ENCODE peak calls at places on chromosome 16, in five cellular contexts. D is GM12878, L is H1, Q is SK-N-SH, Y is HepG2. R is an unnamed sample.

GRCh38 chr16:66858740-66859396 is 14.7 kb downstream of the CA7 start:
- DNase-seq in Y (no peak), L (no peak), Q (peak; percentile 19), D (no peak), R (no peak)

GRCh38 chr16:59886021-59886420 is 1151.9 kb upstream of the GOT2 start:
- DNase-seq in D (no peak), L (no peak), Q (no peak), Y (no peak), R (no peak)

GRCh38 chr16:57091200-57091989 is 988 bp upstream of the CPNE2 start:
- DNase-seq in D (no peak), L (peak; percentile 34), Q (peak; percentile 64), Y (peak; percentile 37), R (no peak)

GRCh38 chr16:50842589-50842988 is 100.7 kb downstream of the CYLD start:
- DNase-seq in D (no peak), Q (no peak), L (no peak), Y (no peak), R (no peak)

GRCh38 chr16:79066621-79067020 is 533.9 kb downstream of the MAF start:
- DNase-seq in Y (no peak), Q (no peak), D (no peak), L (no peak), R (no peak)

GRCh38 chr16:85906349-85906748 is 7.4 kb downstream of the IRF8 start:
- DNase-seq in L (no peak), Y (no peak), D (no peak), Q (no peak), R (no peak)

GRCh38 chr16:50763211-50763610 is 21.3 kb downstream of the CYLD start:
- DNase-seq in Y (no peak), L (no peak), Q (no peak), D (no peak), R (no peak)

GRCh38 chr16:89334988-89335802 is 117.7 kb downstream of the ZNF778 start:
- DNase-seq in D (no peak), Y (no peak), Q (no peak), L (no peak), R (no peak)

GRCh38 chr16:69917739-69918138 is 33.4 kb upstream of the CLEC18A start:
- DNase-seq in D (no peak), L (peak; percentile 46), Y (no peak), Q (no peak), R (no peak)

GRCh38 chr16:50583211-50583610 is 35.0 kb downstream of the NKD1 start:
- DNase-seq in Y (no peak), Q (no peak), L (no peak), D (no peak), R (no peak)

GRCh38 chr16:17780181-17780580 is 309.4 kb upstream of the XYLT1 start:
- DNase-seq in Y (no peak), L (no peak), Q (no peak), D (no peak), R (no peak)

GRCh38 chr16:57637020-57637419 is 8.6 kb downstream of the ADGRG1 start:
- DNase-seq in D (no peak), L (no peak), Y (no peak), Q (no peak), R (no peak)

GRCh38 chr16:72879846-72880245 is 168.1 kb downstream of the ZFHX3 start:
- DNase-seq in Y (no peak), L (no peak), D (no peak), Q (no peak), R (no peak)

GRCh38 chr16:68094614-68094934 is 9.4 kb downstream of the NFATC3 start:
- DNase-seq in L (no peak), Q (no peak), Y (no peak), D (no peak), R (no peak)

GRCh38 chr16:75247249-75247648 is 4.2 kb downstream of the BCAR1 start:
- DNase-seq in Q (no peak), L (no peak), D (no peak), Y (no peak), R (no peak)

GRCh38 chr16:86224629-86225028 is 285.7 kb upstream of the FOXF1 start:
- DNase-seq in L (no peak), Q (no peak), D (no peak), Y (no peak), R (no peak)

GRCh38 chr16:11727945-11728543 is 14.6 kb downstream of the TXNDC11 start:
- DNase-seq in L (no peak), Q (no peak), Y (no peak), D (no peak), R (peak; percentile 64)

GRCh38 chr16:48611329-48612137 is 1.6 kb upstream of the N4BP1 start:
- DNase-seq in Y (peak; percentile 79), L (no peak), D (peak; percentile 58), Q (no peak), R (peak; percentile 83)

GRCh38 chr16:31700530-31701388 is 172.8 kb upstream of the ZNF267 start:
- DNase-seq in Y (peak; percentile 90), D (peak; percentile 67), Q (peak; percentile 77), L (no peak), R (no peak)

GRCh38 chr16:11297492-11298142 is 16.5 kb upstream of the PRM1 start:
- DNase-seq in Y (peak; percentile 67), D (peak; percentile 92), L (no peak), Q (peak; percentile 87), R (no peak)

GRCh38 chr16:28012031-28012445 is 51.5 kb downstream of the GSG1L start:
- DNase-seq in L (no peak), Y (no peak), Q (no peak), D (no peak), R (no peak)

GRCh38 chr16:71629617-71630016 is 3.6 kb downstream of the MARVELD3 start:
- DNase-seq in L (no peak), D (no peak), Y (no peak), Q (no peak), R (no peak)

GRCh38 chr16:72400257-72401078 is 228.5 kb upstream of the PMFBP1 start:
- DNase-seq in L (no peak), Q (peak; percentile 54), Y (peak; percentile 71), D (peak; percentile 7), R (peak; percentile 52)

GRCh38 chr16:2813661-2814288 is 3.3 kb upstream of the PRSS21 start:
- DNase-seq in Y (no peak), Q (no peak), D (no peak), L (no peak), R (no peak)

GRCh38 chr16:9297437-9298113 is 206.1 kb downstream of the HAPSTR1 start:
- DNase-seq in L (peak; percentile 21), D (no peak), Y (peak; percentile 63), Q (peak; percentile 61), R (no peak)

GRCh38 chr16:73192227-73192894 is 144.4 kb upstream of the ZFHX3 start:
- DNase-seq in L (no peak), Q (no peak), D (no peak), Y (no peak), R (no peak)

GRCh38 chr16:66455970-66456369 is 28.9 kb downstream of the BEAN1 start:
- DNase-seq in L (no peak), Y (peak; percentile 35), D (no peak), Q (no peak), R (no peak)

GRCh38 chr16:8999800-9000199 is 36.1 kb upstream of the USP7 start:
- DNase-seq in Y (no peak), Q (no peak), D (no peak), L (no peak), R (no peak)

GRCh38 chr16:15807603-15808009 is 49.2 kb downstream of the MYH11 start:
- DNase-seq in Y (no peak), D (no peak), L (no peak), Q (no peak), R (no peak)

DNA sequence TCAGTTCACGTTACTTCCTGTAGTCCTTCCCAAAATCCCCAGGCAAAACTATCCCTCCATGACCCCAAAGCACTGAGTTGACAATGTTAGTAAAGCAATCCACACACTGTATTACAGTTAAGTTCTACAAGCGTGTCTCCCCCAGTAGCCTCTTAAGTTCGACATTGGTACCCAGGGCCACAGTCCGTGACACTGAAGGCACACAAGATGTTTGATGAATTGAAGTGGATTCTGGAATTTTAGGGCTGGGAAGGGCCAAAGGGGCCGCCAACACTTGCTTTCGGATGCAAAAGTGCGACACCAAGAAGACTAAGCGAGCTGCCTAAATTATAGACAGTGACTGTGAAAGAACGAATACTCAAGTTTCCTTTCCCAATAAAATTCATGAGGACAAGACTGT is 1.5 kb downstream of the VPS35 start:
- DNase-seq in D (no peak), Y (no peak), L (no peak), Q (no peak), R (no peak)
- TF ChIP-seq CTCF in D (no peak), Y (no peak), L (no peak), Q (no peak), R (no peak)

GRCh38 chr16:1781758-1782407 is 488 bp downstream of the SPSB3 start:
- DNase-seq in D (no peak), L (no peak), Q (peak; percentile 70), Y (no peak), R (peak; percentile 60)
- TF ChIP-seq GABPA in D (no peak), L (no peak), Q (no peak), Y (no peak), R (no peak)

GRCh38 chr16:4639899-4640509 is 15.4 kb downstream of the MGRN1 start:
- DNase-seq in L (no peak), Q (no peak), Y (no peak), D (no peak), R (no peak)
- TF ChIP-seq POLR2AphosphoS5 in L (no peak), Q (no peak), Y (no peak), D (no peak), R (no peak)

GRCh38 chr16:4271176-4272113 is 1.4 kb downstream of the TFAP4 start:
- DNase-seq in D (peak; percentile 52), Q (peak; percentile 90), Y (peak; percentile 91), L (no peak), R (peak; percentile 96)
- TF ChIP-seq CTCF in D (peak; percentile 13), Q (no peak), Y (peak; percentile 46), L (peak; percentile 7), R (no peak)

GRCh38 chr16:84239910-84240309 is at the start of gene KCNG4:
- DNase-seq in L (no peak), Q (peak; percentile 75), Y (no peak), D (no peak), R (no peak)

GRCh38 chr16:84237994-84238750 is 1.6 kb downstream of the KCNG4 start:
- DNase-seq in Q (no peak), Y (no peak), D (no peak), L (no peak), R (no peak)

GRCh38 chr16:84241778-84242177 is 2.0 kb upstream of the KCNG4 start:
- DNase-seq in L (no peak), D (no peak), Y (no peak), Q (no peak), R (no peak)

GRCh38 chr16:84240455-84240854 is 643 bp upstream of the KCNG4 start:
- DNase-seq in D (no peak), L (no peak), Q (no peak), Y (no peak), R (no peak)

DNA sequence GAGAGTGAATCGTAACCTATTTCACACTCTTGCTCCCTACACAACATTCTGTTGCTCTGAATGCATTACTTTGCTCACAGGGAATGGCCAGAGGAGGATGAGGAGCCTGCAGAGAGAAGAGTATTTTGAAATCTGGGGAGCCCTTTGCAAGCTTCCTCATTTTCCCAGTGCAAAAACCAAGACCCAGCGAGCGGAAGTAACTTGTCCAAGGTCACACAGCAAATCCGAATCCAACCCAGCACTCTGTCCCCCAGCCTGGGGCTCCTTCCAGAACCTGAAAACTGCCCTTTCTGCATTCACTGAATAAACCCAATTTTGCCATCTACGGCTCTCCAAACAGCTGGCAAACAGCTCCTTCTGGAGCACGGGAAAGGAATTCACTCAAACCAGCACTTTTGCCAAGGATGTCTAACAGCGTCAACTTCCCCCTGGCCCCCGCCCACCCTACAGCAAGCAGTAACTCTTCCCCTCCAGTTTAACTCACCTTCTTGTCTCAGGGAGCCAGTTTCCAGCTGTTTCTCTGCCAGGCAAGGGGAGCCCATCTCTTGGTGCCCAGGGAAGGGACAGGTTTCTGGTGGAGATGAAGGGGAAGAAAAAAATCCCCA is 524 bp downstream of the KCNG4 start:
- DNase-seq in Y (no peak), L (no peak), D (no peak), Q (no peak), R (peak; percentile 63)
- TF ChIP-seq GABPA in Y (no peak), L (no peak), D (no peak), Q (no peak), R (no peak)

R was measured in HL-60.